ENCODE peak calls at places on chromosomes 3 and 15, in ten cellular contexts. Y is mesothelial cell of epicardium; B is nucleus accumbens; L is fibroblast of the aortic adventitia; S is activated naive CD8-positive, alpha-beta T cell treated with anti-CD3 and anti-CD28 coated beads, Interleukin-2, amount 50 U/mL, for 24 hours; F is AG04450; G is RWPE2; U is breast epithelium; H is astrocyte of the spinal cord; N is cardiac muscle cell. W is an unnamed sample.

GRCh38 chr3:66011098-66011655 is 27.5 kb downstream of the MAGI1 start:
- DNase-seq in B (no peak), G (no peak), S (no peak), N (no peak), H (no peak), Y (no peak), L (no peak), F (no peak), U (no peak), W (no peak)

GRCh38 chr3:143849854-143850549 is 1.7 kb upstream of the SLC9A9 start:
- DNase-seq in N (no peak), H (peak; percentile 84), Y (no peak), F (peak; percentile 73), G (no peak), S (no peak), U (no peak), B (no peak), L (peak; percentile 95), W (peak; percentile 6)

GRCh38 chr3:23389089-23389488 is 186.0 kb downstream of the UBE2E2 start:
- DNase-seq in B (no peak), L (no peak), U (peak; percentile 58), S (no peak), F (no peak), H (no peak), N (no peak), Y (no peak), G (no peak), W (no peak)

GRCh38 chr3:115401298-115401697 is 222.0 kb upstream of the GAP43 start:
- DNase-seq in H (peak; percentile 93), F (peak; percentile 66), L (peak; percentile 95), G (no peak), U (no peak), B (no peak), S (no peak), Y (no peak), N (no peak), W (no peak)

GRCh38 chr3:98985406-98985805 is 83.9 kb upstream of the DCBLD2 start:
- DNase-seq in H (no peak), S (no peak), N (no peak), Y (no peak), L (peak; percentile 58), F (no peak), B (no peak), U (no peak), G (no peak), W (no peak)

GRCh38 chr15:52100807-52101206 is 11.8 kb downstream of the BCL2L10 start:
- DNase-seq in L (peak; percentile 89), F (peak; percentile 74), N (no peak), H (peak; percentile 96), S (no peak), G (peak; percentile 84), U (no peak), Y (no peak), B (no peak), W (no peak)

GRCh38 chr3:187136347-187136746 is 2.9 kb downstream of the RPL39L start:
- DNase-seq in B (no peak), G (no peak), H (no peak), U (no peak), Y (no peak), L (no peak), S (no peak), F (no peak), N (no peak), W (no peak)

GRCh38 chr3:69999191-70000027 is at the start of gene SAMMSON:
- DNase-seq in N (no peak), B (no peak), H (peak; percentile 51), G (no peak), U (peak; percentile 50), L (peak; percentile 25), S (no peak), Y (no peak), F (peak; percentile 20), W (no peak)

GRCh38 chr3:178002113-178002512 is 534.1 kb upstream of the KCNMB2 start:
- DNase-seq in L (no peak), H (no peak), U (no peak), N (no peak), Y (no peak), B (no peak), G (no peak), S (no peak), F (no peak), W (no peak)

GRCh38 chr3:137769321-137770065 is 5.4 kb downstream of the SOX14 start:
- DNase-seq in Y (no peak), B (no peak), H (no peak), N (no peak), G (no peak), U (no peak), S (no peak), L (no peak), F (no peak), W (no peak)

GRCh38 chr3:194505791-194506415 is 19.1 kb upstream of the ATP13A3 start:
- DNase-seq in H (no peak), S (no peak), N (no peak), Y (no peak), B (no peak), F (no peak), L (peak; percentile 73), G (no peak), U (no peak), W (no peak)

GRCh38 chr15:89809093-89809786 is 5.4 kb downstream of the ANPEP start:
- DNase-seq in H (peak; percentile 61), S (no peak), L (peak; percentile 65), U (no peak), B (no peak), Y (no peak), G (no peak), N (no peak), F (no peak), W (no peak)

GRCh38 chr3:37694236-37694635 is 167.4 kb upstream of the CTDSPL start:
- DNase-seq in H (no peak), S (no peak), U (peak; percentile 69), L (no peak), F (no peak), B (no peak), N (no peak), G (no peak), Y (peak; percentile 56), W (no peak)

GRCh38 chr3:113769551-113769950 is 22.7 kb downstream of the ATP6V1A start:
- DNase-seq in F (no peak), N (no peak), B (no peak), G (no peak), L (peak; percentile 65), H (peak; percentile 68), U (no peak), Y (no peak), S (no peak), W (no peak)

GRCh38 chr3:196620228-196620627 is 19.3 kb upstream of the NRROS start:
- DNase-seq in F (no peak), Y (no peak), B (no peak), G (no peak), H (no peak), N (peak; percentile 77), L (no peak), S (no peak), U (no peak), W (peak; percentile 60)

GRCh38 chr15:70290708-70291107 is 193.0 kb upstream of the TLE3 start:
- DNase-seq in N (no peak), L (no peak), B (no peak), F (no peak), U (no peak), G (no peak), H (no peak), S (no peak), Y (no peak), W (no peak)

GRCh38 chr3:139286825-139287224 is 57.0 kb upstream of the MRPS22 start:
- DNase-seq in N (no peak), U (no peak), F (no peak), G (no peak), L (no peak), Y (no peak), B (no peak), H (no peak), S (no peak), W (no peak)

GRCh38 chr3:131361464-131362421 is 19.8 kb upstream of the NUDT16 start:
- DNase-seq in L (peak; percentile 32), U (peak; percentile 90), Y (peak; percentile 59), B (no peak), F (no peak), N (peak; percentile 72), S (no peak), H (peak; percentile 45), G (peak; percentile 73), W (no peak)

GRCh38 chr3:102113421-102114041 is 264.2 kb downstream of the NFKBIZ start:
- DNase-seq in H (no peak), B (no peak), S (no peak), G (no peak), Y (no peak), U (no peak), F (no peak), N (no peak), L (no peak), W (no peak)

GRCh38 chr15:64122444-64122843 is 26.7 kb downstream of the SNX1 start:
- DNase-seq in Y (no peak), G (no peak), S (no peak), H (no peak), N (no peak), B (no peak), L (no peak), F (no peak), U (no peak), W (no peak)

GRCh38 chr3:14142567-14143270 is 17.9 kb downstream of the TMEM43 start:
- DNase-seq in L (no peak), H (no peak), F (no peak), B (no peak), S (peak; percentile 25), Y (no peak), G (no peak), N (no peak), U (no peak), W (no peak)

GRCh38 chr3:7204848-7205156 is 343.9 kb downstream of the GRM7 start:
- DNase-seq in L (no peak), B (no peak), U (no peak), N (no peak), G (no peak), S (no peak), F (no peak), H (no peak), Y (no peak), W (no peak)

GRCh38 chr3:100912571-100912970 is 80.7 kb downstream of the ABI3BP start:
- DNase-seq in G (no peak), F (no peak), S (no peak), B (no peak), N (no peak), Y (no peak), L (no peak), U (no peak), H (no peak), W (no peak)

GRCh38 chr3:180048840-180049239 is 12.1 kb upstream of the PEX5L start:
- DNase-seq in F (no peak), S (no peak), Y (no peak), B (no peak), H (peak; percentile 73), L (peak; percentile 97), U (no peak), G (no peak), N (no peak), W (no peak)

GRCh38 chr15:77406846-77407245 is 13.1 kb downstream of the PEAK1 start:
- DNase-seq in S (no peak), H (no peak), Y (no peak), B (no peak), U (no peak), N (no peak), G (no peak), F (no peak), L (no peak), W (no peak)

GRCh38 chr15:37016287-37016686 is 84.1 kb downstream of the MEIS2 start:
- DNase-seq in N (no peak), F (no peak), H (peak; percentile 85), G (no peak), U (no peak), B (no peak), Y (no peak), S (no peak), L (peak; percentile 95), W (no peak)

GRCh38 chr3:150721285-150722130 is 17.8 kb upstream of the ERICH6 start:
- DNase-seq in Y (no peak), G (no peak), F (peak; percentile 36), N (peak; percentile 72), U (no peak), B (no peak), S (no peak), H (peak; percentile 76), L (peak; percentile 81), W (peak; percentile 35)

GRCh38 chr3:161800985-161801559 is 304.5 kb downstream of the OTOL1 start:
- DNase-seq in U (no peak), Y (no peak), F (no peak), B (no peak), L (no peak), N (no peak), S (no peak), H (no peak), G (no peak), W (no peak)